ENCODE peak calls at places on chromosomes 3 and 15, in four cellular contexts. M, O, A and Q are unnamed samples.

GRCh38 chr3:129120254-129121004 is 1.2 kb downstream of the RAB43 start:
- DNase-seq in M (peak), O (peak), A (peak), Q (peak)

GRCh38 chr15:96330064-96330449 is 443 bp upstream of the NR2F2 start:
- DNase-seq in M (peak), O (peak), A (no peak), Q (peak)

GRCh38 chr15:87741350-87741749 is 515.2 kb downstream of the NTRK3 start:
- DNase-seq in M (no peak), O (no peak), A (no peak), Q (no peak)

GRCh38 chr15:38217788-38218609 is 34.6 kb upstream of the SPRED1 start:
- DNase-seq in M (no peak), O (no peak), A (no peak), Q (peak)

GRCh38 chr3:14950274-14950673 is 2.9 kb downstream of the NR2C2 start:
- DNase-seq in M (no peak), O (no peak), A (no peak), Q (no peak)

GRCh38 chr3:148737104-148737525 is 39.4 kb downstream of the AGTR1 start:
- DNase-seq in M (no peak), O (peak), A (no peak), Q (peak)

GRCh38 chr3:51621091-51621892 is 49.8 kb upstream of the TEX264 start:
- DNase-seq in M (no peak), O (peak), A (no peak), Q (peak)

GRCh38 chr3:108441081-108441507 is 69.3 kb downstream of the MYH15 start:
- DNase-seq in M (no peak), O (no peak), A (no peak), Q (no peak)

GRCh38 chr3:67381667-67382272 is 272.6 kb downstream of the SUCLG2 start:
- DNase-seq in M (no peak), O (peak), A (no peak), Q (peak)

GRCh38 chr3:44132593-44132992 is 109.1 kb upstream of the TOPAZ1 start:
- DNase-seq in M (no peak), O (no peak), A (no peak), Q (no peak)

GRCh38 chr3:99866167-99866810 is 48.6 kb downstream of the CMSS1 start:
- DNase-seq in M (no peak), O (peak), A (no peak), Q (peak)

GRCh38 chr3:158845748-158846350 is 44.0 kb downstream of the MFSD1 start:
- DNase-seq in M (no peak), O (no peak), A (no peak), Q (peak)

GRCh38 chr3:5275529-5275928 is 88.0 kb downstream of the EDEM1 start:
- DNase-seq in M (no peak), O (peak), A (no peak), Q (peak)

GRCh38 chr3:123876858-123877257 is 7.3 kb downstream of the MYLK start:
- DNase-seq in M (no peak), O (no peak), A (no peak), Q (no peak)
- TF ChIP-seq CTCF in M (no peak), O (peak), A (no peak), Q (peak)

GRCh38 chr3:36944641-36945270 is at the start of gene TRANK1:
- DNase-seq in M (peak), O (peak), A (peak), Q (peak)
- H3K4me3 ChIP-seq in M (peak), O (peak), A (peak), Q (peak)

DNA sequence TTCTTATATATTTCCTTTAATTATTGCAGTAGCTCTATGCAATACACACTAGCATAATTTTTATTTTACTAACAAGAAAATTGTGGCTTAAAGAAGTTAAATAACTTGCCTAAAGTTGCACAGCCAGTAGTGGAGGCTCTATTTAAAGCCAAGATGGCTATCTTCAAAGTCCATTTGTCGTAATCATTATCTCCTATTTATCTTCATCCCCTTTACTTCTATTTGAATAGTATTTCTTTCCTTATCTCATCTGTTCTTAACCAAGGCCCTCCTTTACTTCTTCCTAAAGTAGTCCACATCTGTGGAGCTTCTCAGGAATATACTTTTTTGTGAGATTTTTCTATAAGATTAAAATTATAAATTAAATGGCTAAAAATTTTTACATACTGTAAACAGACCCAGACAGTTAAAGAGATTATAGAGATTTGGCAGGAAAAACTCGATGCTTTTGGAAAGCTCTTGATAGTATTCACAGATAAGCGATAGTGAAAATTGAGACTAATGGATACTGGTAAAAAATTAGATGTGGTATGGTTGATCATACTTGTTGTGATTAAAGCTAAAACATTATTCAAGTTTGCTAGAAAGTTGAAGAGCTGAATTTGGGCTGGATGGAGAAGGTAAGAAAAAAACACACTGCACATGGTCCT is 129.2 kb downstream of the ZNF609 start:
- DNase-seq in M (no peak), O (no peak), A (no peak), Q (no peak)
- TF ChIP-seq CTCF in M (no peak), O (no peak), A (no peak), Q (no peak)

GRCh38 chr3:18445421-18446066 is 20.4 kb upstream of the SATB1 start:
- DNase-seq in M (peak), O (no peak), A (no peak), Q (no peak)
- H3K4me3 ChIP-seq in M (peak), O (no peak), A (peak), Q (peak)

GRCh38 chr3:155362808-155363689 is 69.6 kb upstream of the STRIT1 start:
- DNase-seq in M (no peak), O (no peak), A (no peak), Q (no peak)
- TF ChIP-seq CTCF in M (no peak), O (no peak), A (no peak), Q (no peak)

DNA sequence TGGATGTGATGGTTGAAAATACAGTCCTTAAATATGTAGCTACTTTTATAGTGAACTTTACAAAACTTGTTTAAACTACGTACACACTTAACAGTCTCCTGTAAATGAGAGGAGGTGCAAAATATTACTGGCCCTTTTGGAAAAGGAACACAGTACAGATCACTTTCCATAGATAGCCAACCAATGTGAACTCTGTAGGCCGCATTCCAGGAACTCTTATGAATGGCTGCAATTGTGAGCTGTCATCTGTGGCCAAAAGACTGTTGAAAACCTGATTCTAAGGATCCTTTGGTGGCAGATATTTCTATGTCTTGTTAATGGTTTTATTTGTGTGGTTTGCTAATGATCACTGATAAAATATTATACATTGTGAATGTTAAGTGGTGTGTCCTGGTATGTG is 6.2 kb downstream of the TSC22D2 start:
- DNase-seq in M (no peak), O (peak), A (no peak), Q (peak)
- H3K4me3 ChIP-seq in M (peak), O (peak), A (peak), Q (peak)

DNA sequence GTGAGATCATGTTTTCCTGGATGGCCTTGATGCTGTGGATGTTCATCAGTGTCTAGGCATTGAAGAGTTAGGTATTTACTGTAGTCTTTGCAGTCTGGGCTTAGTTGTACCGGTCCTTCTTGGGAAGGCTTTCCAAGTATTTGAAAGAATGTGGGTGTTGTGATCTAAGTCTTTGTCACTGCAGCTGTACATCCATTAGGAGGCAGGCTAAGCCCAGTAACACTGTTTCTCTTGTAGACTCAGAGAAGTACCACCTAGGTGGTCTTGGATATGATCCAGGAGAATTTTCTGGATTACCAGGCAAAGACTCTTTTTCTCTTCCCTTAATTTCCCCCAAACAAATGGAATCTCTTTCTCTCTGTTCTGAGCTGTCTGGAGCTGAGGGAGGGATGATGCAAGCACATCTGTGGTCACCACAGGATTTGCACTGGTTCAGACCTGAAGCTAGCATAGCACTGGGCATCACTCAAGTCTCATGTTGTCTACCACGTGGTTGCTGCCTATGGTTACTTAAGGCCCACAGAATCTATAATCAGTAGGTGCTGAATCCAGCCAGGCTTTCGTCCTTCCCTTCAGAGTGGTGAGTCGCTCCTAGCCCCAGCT is 227.6 kb downstream of the NECTIN3 start:
- DNase-seq in M (no peak), O (peak), A (no peak), Q (no peak)
- TF ChIP-seq CTCF in M (no peak), O (peak), A (no peak), Q (no peak)

GRCh38 chr15:91291673-91292072 is 191.6 kb downstream of the SV2B start:
- DNase-seq in M (no peak), O (peak), A (no peak), Q (peak)
- H3K4me3 ChIP-seq in M (no peak), O (no peak), A (no peak), Q (no peak)

DNA sequence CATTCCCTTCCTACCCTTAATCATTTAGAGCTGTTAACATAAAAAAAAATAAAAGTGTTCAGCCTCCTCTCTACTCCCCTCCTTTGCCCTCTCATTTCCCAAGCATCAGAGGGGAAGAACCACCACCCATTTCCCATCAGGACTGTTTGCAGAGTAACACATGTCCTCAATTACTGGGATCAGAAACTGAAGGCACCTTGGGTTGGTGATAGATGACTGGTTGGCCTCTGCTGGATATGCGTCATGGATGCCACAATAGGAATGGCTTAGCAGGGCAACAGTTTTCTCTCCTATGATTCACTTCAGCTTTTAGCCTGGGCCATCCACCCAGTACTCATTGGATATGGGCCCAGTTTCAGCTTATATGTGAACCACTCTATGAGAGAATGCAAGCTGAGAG is 54.2 kb downstream of the DUT start:
- DNase-seq in M (no peak), O (peak), A (no peak), Q (peak)
- TF ChIP-seq CTCF in M (no peak), O (no peak), A (no peak), Q (no peak)

GRCh38 chr3:122406198-122406597 is 9.7 kb downstream of the WDR5B start:
- DNase-seq in M (no peak), O (no peak), A (no peak), Q (no peak)
- H3K4me3 ChIP-seq in M (no peak), O (no peak), A (no peak), Q (no peak)